ENCODE peak calls at places on chromosomes 2 and 18, in four cellular contexts. G is psoas muscle, T is tibial artery, X is cardiac muscle cell. P is an unnamed sample.

GRCh38 chr2:62423235-62423634 is 82.8 kb downstream of the TMEM17 start:
- DNase-seq in G (no peak), T (no peak), X (no peak), P (no peak)

GRCh38 chr2:169452080-169452479 is 27.2 kb upstream of the BBS5 start:
- DNase-seq in G (no peak), T (no peak), X (peak; percentile 52), P (no peak)

GRCh38 chr2:136383161-136383560 is 265.2 kb upstream of the CXCR4 start:
- DNase-seq in G (no peak), T (no peak), X (no peak), P (no peak)

GRCh38 chr2:206531996-206532543 is 88.7 kb downstream of the ADAM23 start:
- DNase-seq in G (peak; percentile 15), T (no peak), X (peak; percentile 43), P (peak; percentile 29)

GRCh38 chr18:5914016-5914415 is 18.7 kb upstream of the TMEM200C start:
- DNase-seq in G (no peak), T (no peak), X (no peak), P (no peak)

GRCh38 chr2:85017436-85018048 is 46.6 kb downstream of the KCMF1 start:
- DNase-seq in G (no peak), T (no peak), X (no peak), P (no peak)

GRCh38 chr18:44651453-44651852 is 29.2 kb upstream of the SETBP1 start:
- DNase-seq in G (no peak), T (no peak), X (no peak), P (no peak)

GRCh38 chr2:121387591-121388325 is 102.8 kb upstream of the TFCP2L1 start:
- DNase-seq in G (no peak), T (no peak), X (no peak), P (no peak)

GRCh38 chr2:70089946-70090523 is 2.8 kb downstream of the PCBP1 start:
- DNase-seq in G (no peak), T (peak; percentile 48), X (no peak), P (no peak)

GRCh38 chr2:219179601-219180465 is 1.8 kb downstream of the RETREG2 start:
- DNase-seq in G (no peak), T (no peak), X (no peak), P (no peak)
- H3K4me1 ChIP-seq in G (peaks cover 22% of the 10 kb centered on the region), T (peaks cover 28% of the 10 kb centered on the region), X (peaks cover 4% of the 10 kb centered on the region), P (peaks cover 21% of the 10 kb centered on the region)

GRCh38 chr18:62512532-62512931 is 10.3 kb upstream of the ZCCHC2 start:
- DNase-seq in G (no peak), T (no peak), X (no peak), P (no peak)

GRCh38 chr18:62512996-62513395 is 9.8 kb upstream of the ZCCHC2 start:
- DNase-seq in G (no peak), T (no peak), X (no peak), P (no peak)

GRCh38 chr18:62514570-62514969 is 8.3 kb upstream of the ZCCHC2 start:
- DNase-seq in G (no peak), T (no peak), X (no peak), P (no peak)

GRCh38 chr18:62509779-62510178 is 13.0 kb upstream of the ZCCHC2 start:
- DNase-seq in G (no peak), T (no peak), X (no peak), P (no peak)

DNA sequence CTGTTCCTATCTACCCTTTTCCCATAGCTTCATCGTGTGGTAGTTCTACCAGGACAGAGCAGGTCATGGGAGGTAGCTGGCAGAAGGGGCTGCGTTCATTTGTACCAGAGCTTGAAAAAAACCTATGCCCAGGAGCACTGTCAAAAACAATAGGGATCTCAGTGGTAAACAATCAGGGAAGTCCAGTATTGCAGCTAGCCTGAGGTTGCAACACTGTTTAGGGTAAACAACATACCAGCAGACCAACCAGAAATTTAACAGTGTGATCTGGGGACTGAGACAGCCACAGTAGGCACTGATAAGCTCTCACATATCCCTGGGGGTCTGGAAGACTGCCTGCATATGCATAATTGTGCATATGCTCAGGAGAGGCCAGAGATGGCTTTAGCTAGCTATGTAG is 12.1 kb upstream of the ZCCHC2 start:
- DNase-seq in G (no peak), T (no peak), X (no peak), P (no peak)
- H3K9me3 ChIP-seq in G (peaks cover 31% of the 10 kb centered on the region), T (peaks cover 39% of the 10 kb centered on the region), X (peaks cover 5% of the 10 kb centered on the region), P (no peaks in the 10 kb centered on the region)

GRCh38 chr2:46942143-46942526 is 26.5 kb upstream of the MCFD2 start:
- DNase-seq in G (no peak), T (peak; percentile 78), X (no peak), P (peak; percentile 63)

GRCh38 chr2:46936566-46936965 is 21.0 kb upstream of the MCFD2 start:
- DNase-seq in G (no peak), T (no peak), X (no peak), P (no peak)

GRCh38 chr2:46935071-46935470 is 19.5 kb upstream of the MCFD2 start:
- DNase-seq in G (no peak), T (no peak), X (no peak), P (no peak)

GRCh38 chr2:46939596-46940359 is 24.2 kb upstream of the MCFD2 start:
- DNase-seq in G (no peak), T (no peak), X (no peak), P (peak; percentile 66)

GRCh38 chr2:46937457-46937856 is 21.9 kb upstream of the MCFD2 start:
- DNase-seq in G (no peak), T (no peak), X (no peak), P (no peak)
- TF ChIP-seq CTCF in G (peak; percentile 18), T (peak; percentile 29), X (peak; percentile 42), P (peak; percentile 12)

DNA sequence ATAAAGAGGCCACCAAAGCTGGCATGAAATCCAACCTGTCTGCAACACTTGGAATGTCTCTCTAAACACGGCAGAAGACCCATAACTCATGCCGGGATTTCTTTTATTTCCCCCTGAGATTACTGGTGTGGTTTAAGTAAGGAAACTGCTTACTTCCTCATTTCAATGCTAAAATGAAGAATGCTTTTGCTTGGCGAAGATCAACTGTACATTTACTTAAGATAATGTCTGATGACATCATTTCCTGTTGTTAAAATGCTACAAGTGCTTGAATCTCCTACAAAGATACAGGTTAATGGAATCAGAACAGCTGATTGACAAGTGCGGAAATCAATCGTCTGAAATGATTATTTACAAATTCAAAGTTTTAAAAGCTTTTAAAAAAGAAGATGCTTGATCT is 353.7 kb upstream of the SALL3 start:
- DNase-seq in G (no peak), T (no peak), X (no peak), P (no peak)
- H3K4me1 ChIP-seq in G (no peaks in the 10 kb centered on the region), T (no peaks in the 10 kb centered on the region), X (no peaks in the 10 kb centered on the region), P (no peaks in the 10 kb centered on the region)

GRCh38 chr2:217838409-217838831 is 164.4 kb downstream of the TNS1 start:
- DNase-seq in G (no peak), T (no peak), X (no peak), P (no peak)
- H3K9me3 ChIP-seq in G (no peaks in the 10 kb centered on the region), T (no peaks in the 10 kb centered on the region), X (no peaks in the 10 kb centered on the region), P (no peaks in the 10 kb centered on the region)

DNA sequence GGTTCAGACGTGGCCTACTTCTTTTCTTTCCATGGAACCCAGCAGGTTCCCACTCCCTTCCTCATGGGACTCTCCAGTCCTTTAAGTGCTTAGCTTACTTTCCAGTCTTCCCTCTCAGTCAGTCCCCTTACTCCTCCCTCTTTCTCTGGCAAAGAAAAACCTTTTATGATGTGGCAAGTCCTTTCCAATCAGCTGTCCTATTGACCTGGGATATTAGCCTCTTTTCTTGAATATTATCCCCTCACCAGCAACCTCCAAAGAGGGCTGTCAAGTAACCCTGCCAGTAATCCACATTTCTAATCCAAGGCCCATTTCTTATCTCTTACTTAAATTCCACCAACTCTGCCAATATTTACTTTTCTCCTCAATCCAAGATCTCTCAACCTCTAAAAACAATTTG is 33.4 kb downstream of the NHEJ1 start:
- DNase-seq in G (no peak), T (no peak), X (no peak), P (no peak)
- TF ChIP-seq CTCF in G (no peak), T (no peak), X (no peak), P (no peak)

DNA sequence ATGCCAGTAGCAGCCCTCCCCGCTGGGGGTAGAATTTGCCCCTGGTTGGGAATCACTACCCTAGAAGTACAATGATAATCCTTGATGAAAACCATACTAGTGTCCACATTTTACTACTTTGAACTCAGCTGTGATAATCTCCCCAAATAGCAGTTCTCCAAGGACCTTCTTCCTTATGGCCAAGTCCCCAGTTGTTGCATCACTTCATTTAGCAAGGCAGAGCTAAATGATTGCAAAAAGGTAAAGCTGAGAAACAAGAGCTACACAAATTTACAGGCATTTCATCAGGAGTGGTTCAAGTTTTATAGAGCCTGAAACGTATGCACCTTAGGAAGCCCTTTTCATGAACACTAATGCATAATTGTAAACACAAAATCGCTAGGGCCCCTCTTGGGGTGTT is 44.9 kb upstream of the REL start:
- DNase-seq in G (no peak), T (no peak), X (no peak), P (no peak)
- H3K4me1 ChIP-seq in G (no peaks in the 10 kb centered on the region), T (no peaks in the 10 kb centered on the region), X (no peaks in the 10 kb centered on the region), P (no peaks in the 10 kb centered on the region)

GRCh38 chr18:79890638-79891037 is 60.8 kb downstream of the SLC66A2 start:
- DNase-seq in G (no peak), T (no peak), X (no peak), P (no peak)
- H3K9me3 ChIP-seq in G (peaks cover 48% of the 10 kb centered on the region), T (peaks cover 80% of the 10 kb centered on the region), X (no peaks in the 10 kb centered on the region), P (no peaks in the 10 kb centered on the region)

P was measured in adrenal gland.